ENCODE peak calls at places on chromosomes 16 and 17, in six cellular contexts. E is Caco-2, J is MM.1S, O is fibroblast of mammary gland, X is transverse colon, F is mammary epithelial cell. I is an unnamed sample.

GRCh38 chr17:4858068-4858879 is 25.1 kb downstream of the MINK1 start:
- DNase-seq in E (no peak), J (no peak), O (no peak), X (no peak), F (no peak), I (peak)

GRCh38 chr17:15398291-15398690 is 56.9 kb upstream of the TEKT3 start:
- DNase-seq in E (no peak), J (no peak), O (peak), X (no peak), F (peak), I (no peak)

GRCh38 chr16:54426550-54426843 is 139.9 kb upstream of the IRX3 start:
- DNase-seq in E (no peak), J (no peak), O (no peak), X (no peak), F (no peak), I (no peak)

GRCh38 chr16:51951668-51952298 is 595.2 kb downstream of the TOX3 start:
- DNase-seq in E (no peak), J (no peak), O (no peak), X (no peak), F (no peak), I (no peak)

GRCh38 chr17:38874505-38875419 is 4.9 kb downstream of the LASP1 start:
- DNase-seq in E (no peak), J (no peak), O (no peak), X (no peak), F (no peak), I (no peak)

GRCh38 chr16:2328428-2328827 is 12.1 kb downstream of the ABCA3 start:
- DNase-seq in E (no peak), J (no peak), O (no peak), X (no peak), F (no peak), I (no peak)

GRCh38 chr17:75864448-75864871 is 9.3 kb upstream of the WBP2 start:
- DNase-seq in E (no peak), J (peak), O (peak), X (peak), F (no peak), I (peak)

GRCh38 chr17:77594416-77595209 is 363.9 kb upstream of the TNRC6C start:
- DNase-seq in E (no peak), J (no peak), O (no peak), X (no peak), F (no peak), I (no peak)

GRCh38 chr16:9845661-9846361 is 336.4 kb downstream of the GRIN2A start:
- DNase-seq in E (no peak), J (no peak), O (peak), X (no peak), F (peak), I (peak)

GRCh38 chr17:9098242-9098641 is 76.9 kb downstream of the NTN1 start:
- DNase-seq in E (no peak), J (no peak), O (no peak), X (no peak), F (no peak), I (no peak)

GRCh38 chr17:36657390-36657762 is 56.0 kb downstream of the MRM1 start:
- DNase-seq in E (no peak), J (no peak), O (peak), X (no peak), F (no peak), I (no peak)

GRCh38 chr16:72282338-72282737 is 110.4 kb upstream of the PMFBP1 start:
- DNase-seq in E (no peak), J (no peak), O (no peak), X (no peak), F (no peak), I (no peak)

GRCh38 chr17:13761221-13761620 is 159.5 kb upstream of the HS3ST3A1 start:
- DNase-seq in E (no peak), J (no peak), O (no peak), X (no peak), F (no peak), I (no peak)

GRCh38 chr17:47949197-47949759 is 7.9 kb downstream of the PNPO start:
- DNase-seq in E (peak), J (peak), O (peak), X (peak), F (peak), I (peak)

GRCh38 chr16:50279142-50279865 is 13.0 kb downstream of the ADCY7 start:
- DNase-seq in E (no peak), J (no peak), O (no peak), X (peak), F (no peak), I (no peak)
- TF ChIP-seq CTCF in E (no peak), J (no peak), O (no peak), X (no peak), F (no peak), I (no peak)

DNA sequence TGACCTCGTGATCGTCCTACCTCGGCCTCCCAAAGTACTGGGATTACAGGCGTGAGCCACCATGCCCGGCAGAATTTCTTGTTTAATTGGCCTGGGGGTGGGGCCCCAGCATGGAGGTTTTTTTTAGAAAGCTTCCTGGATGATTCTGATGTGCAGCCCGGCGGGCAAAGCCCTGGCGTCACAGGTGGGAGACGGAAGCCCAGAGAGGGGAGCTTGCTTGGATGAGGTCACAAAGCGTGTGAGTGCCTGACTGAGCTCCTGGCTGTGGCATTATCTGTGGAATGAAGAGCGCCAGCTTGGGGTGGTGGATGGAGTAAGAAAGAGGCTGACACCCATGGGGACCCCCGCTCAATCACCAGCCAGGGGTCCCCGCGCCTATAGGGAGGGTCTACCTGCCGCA is 4.1 kb downstream of the VASN start:
- DNase-seq in E (no peak), J (no peak), O (peak), X (no peak), F (no peak), I (peak)
- H3K4me3 ChIP-seq in E (no peak), J (no peak), O (peak), X (no peak), F (no peak), I (no peak)

GRCh38 chr17:35069311-35069710 is 5.8 kb upstream of the RFFL start:
- DNase-seq in E (no peak), J (no peak), O (peak), X (no peak), F (no peak), I (peak)

GRCh38 chr17:35062284-35062683 is 1.2 kb downstream of the RFFL start:
- DNase-seq in E (no peak), J (no peak), O (no peak), X (no peak), F (no peak), I (no peak)

GRCh38 chr17:35068249-35068648 is 4.7 kb upstream of the RFFL start:
- DNase-seq in E (no peak), J (no peak), O (no peak), X (no peak), F (no peak), I (no peak)

GRCh38 chr17:35065880-35066279 is 2.4 kb upstream of the RFFL start:
- DNase-seq in E (no peak), J (no peak), O (no peak), X (no peak), F (no peak), I (no peak)

GRCh38 chr17:35063514-35064223 is at the start of gene RFFL:
- DNase-seq in E (peak), J (peak), O (peak), X (peak), F (peak), I (peak)
- TF ChIP-seq CTCF in E (peak), J (peak), O (peak), X (no peak), F (peak), I (peak)

DNA sequence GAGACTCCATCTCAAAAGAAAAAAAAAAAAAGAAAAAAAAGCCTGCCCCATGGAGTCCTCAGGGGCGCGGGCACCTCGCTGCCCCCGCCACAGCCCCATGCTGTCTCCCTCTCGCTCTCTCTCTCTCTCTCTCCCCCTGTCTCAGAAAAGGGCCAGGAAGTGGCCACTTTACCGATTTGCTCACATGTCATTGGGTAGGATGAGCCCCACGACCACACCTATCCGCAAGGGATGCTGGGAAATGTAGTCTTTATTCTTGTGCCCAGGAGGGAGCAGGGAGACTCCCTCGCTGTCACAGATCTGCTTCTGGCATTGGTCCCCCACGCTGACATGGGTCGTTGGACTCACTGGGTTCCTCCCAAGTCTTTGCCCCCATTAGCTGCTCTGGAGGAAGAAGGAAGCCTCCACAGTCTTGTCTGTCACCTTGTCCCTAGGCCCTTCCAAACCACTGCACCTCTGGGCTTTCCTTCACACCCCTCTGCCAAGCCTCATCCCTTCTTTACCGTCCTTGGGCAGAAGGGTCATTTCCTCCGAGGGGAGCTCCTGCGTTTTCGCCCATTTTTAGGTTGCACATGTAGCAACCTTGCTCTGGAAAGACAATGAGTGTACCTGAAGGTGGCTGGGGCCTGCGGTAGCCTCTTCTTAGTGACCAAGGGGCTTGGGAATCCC is 6.9 kb upstream of the GJD3 start:
- DNase-seq in E (no peak), J (no peak), O (no peak), X (no peak), F (no peak), I (no peak)
- H3K4me3 ChIP-seq in E (no peak), J (no peak), O (no peak), X (no peak), F (no peak), I (no peak)

GRCh38 chr17:81697261-81698044 is 5.7 kb upstream of the MRPL12 start:
- DNase-seq in E (no peak), J (no peak), O (no peak), X (no peak), F (no peak), I (no peak)

GRCh38 chr17:81702934-81703746 is at the start of gene MRPL12:
- DNase-seq in E (peak), J (peak), O (peak), X (peak), F (peak), I (peak)

GRCh38 chr17:81700353-81701287 is 2.5 kb upstream of the MRPL12 start:
- DNase-seq in E (no peak), J (no peak), O (no peak), X (no peak), F (no peak), I (no peak)

GRCh38 chr17:81703747-81704654 is 834 bp downstream of the MRPL12 start:
- DNase-seq in E (no peak), J (no peak), O (no peak), X (no peak), F (no peak), I (no peak)

GRCh38 chr17:81701288-81702071 is 1.7 kb upstream of the MRPL12 start:
- DNase-seq in E (no peak), J (peak), O (no peak), X (no peak), F (no peak), I (peak)
- TF ChIP-seq CTCF in E (no peak), J (peak), O (no peak), X (no peak), F (no peak), I (peak)

GRCh38 chr17:33015716-33016346 is 24.2 kb downstream of the SPACA3 start:
- DNase-seq in E (no peak), J (no peak), O (no peak), X (no peak), F (peak), I (peak)
- H3K4me3 ChIP-seq in E (no peak), J (no peak), O (no peak), X (no peak), F (no peak), I (no peak)

DNA sequence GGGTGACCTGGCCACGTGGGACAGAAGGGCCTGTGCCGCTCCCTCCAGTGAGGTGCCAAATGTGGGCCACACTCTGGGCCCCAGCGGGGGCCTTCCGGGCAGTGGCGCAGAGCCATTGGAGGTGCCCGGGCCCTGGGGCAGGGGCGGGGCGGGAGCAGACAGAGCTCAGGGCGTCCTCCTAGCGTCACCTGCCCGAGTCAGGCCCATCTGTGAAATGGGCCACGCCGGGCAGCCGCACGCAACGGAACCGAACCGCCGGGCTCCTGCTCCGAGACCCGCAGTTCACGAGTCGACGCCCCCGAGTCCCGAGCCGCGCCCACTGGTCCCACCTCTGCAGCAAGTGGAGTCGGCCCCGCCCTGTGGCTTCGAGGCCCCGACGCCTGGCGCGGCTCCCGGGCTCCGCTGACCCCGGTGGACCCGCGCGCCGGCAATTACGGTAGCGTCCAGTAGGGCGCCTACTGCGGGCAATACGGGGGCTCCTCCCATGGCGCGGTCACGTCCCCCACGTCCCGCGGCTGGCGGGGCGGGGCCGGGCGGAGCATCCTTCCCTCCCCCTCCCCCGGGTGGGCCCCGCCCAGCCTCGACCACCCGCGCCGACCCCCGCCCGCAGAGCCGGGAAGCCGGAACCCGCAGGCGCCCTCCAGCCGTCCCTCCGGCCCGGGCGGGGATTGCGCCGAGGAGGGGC is 1.9 kb downstream of the SLC16A3 start:
- DNase-seq in E (no peak), J (peak), O (peak), X (peak), F (peak), I (peak)
- TF ChIP-seq CTCF in E (no peak), J (peak), O (no peak), X (peak), F (peak), I (no peak)

GRCh38 chr17:43846963-43847369 is at the start of gene CD300LG:
- DNase-seq in E (no peak), J (no peak), O (no peak), X (no peak), F (no peak), I (no peak)

GRCh38 chr17:43845772-43846171 is 1.2 kb upstream of the CD300LG start:
- DNase-seq in E (no peak), J (no peak), O (no peak), X (no peak), F (no peak), I (no peak)

GRCh38 chr17:43844241-43844640 is 2.7 kb upstream of the CD300LG start:
- DNase-seq in E (peak), J (no peak), O (no peak), X (no peak), F (no peak), I (no peak)

GRCh38 chr17:43848601-43849000 is 1.6 kb downstream of the CD300LG start:
- DNase-seq in E (no peak), J (no peak), O (no peak), X (no peak), F (no peak), I (no peak)

DNA sequence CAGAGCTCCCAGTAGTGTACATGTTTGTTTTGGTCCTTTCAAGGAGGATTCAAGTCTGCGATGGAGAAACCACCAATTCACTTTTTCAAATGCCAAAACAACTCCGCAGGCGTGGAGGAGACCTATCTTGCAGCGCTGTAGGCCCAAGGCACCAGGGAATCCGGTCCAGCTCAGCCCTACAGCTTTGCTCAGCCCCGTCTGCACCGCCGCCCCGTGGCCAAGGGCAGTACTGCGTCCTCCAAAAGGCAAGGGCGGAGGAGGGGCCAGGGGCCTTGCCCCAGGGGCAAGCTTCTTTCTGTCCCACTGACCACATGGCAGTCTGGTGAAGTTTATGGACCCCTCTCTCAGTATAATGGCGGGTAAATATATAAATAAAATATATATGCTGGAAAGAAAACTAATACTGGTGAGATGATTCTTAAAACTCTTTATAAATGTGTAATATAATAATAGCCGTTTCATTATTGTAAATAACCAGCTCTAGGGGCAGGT is 709 bp upstream of the CD300LG start:
- DNase-seq in E (peak), J (peak), O (peak), X (peak), F (peak), I (peak)
- H3K4me3 ChIP-seq in E (no peak), J (no peak), O (no peak), X (no peak), F (no peak), I (no peak)

GRCh38 chr17:57107498-57108101 is 22.6 kb downstream of the AKAP1 start:
- DNase-seq in E (peak), J (no peak), O (no peak), X (peak), F (peak), I (peak)

GRCh38 chr17:57106836-57107497 is 21.9 kb downstream of the AKAP1 start:
- DNase-seq in E (no peak), J (no peak), O (no peak), X (no peak), F (no peak), I (no peak)

GRCh38 chr17:57104461-57105175 is 19.6 kb downstream of the AKAP1 start:
- DNase-seq in E (no peak), J (no peak), O (peak), X (no peak), F (peak), I (no peak)

GRCh38 chr17:57108656-57109392 is 23.8 kb downstream of the AKAP1 start:
- DNase-seq in E (no peak), J (no peak), O (no peak), X (peak), F (no peak), I (no peak)

GRCh38 chr17:57106107-57106835 is 21.2 kb downstream of the AKAP1 start:
- DNase-seq in E (peak), J (no peak), O (no peak), X (peak), F (no peak), I (peak)
- TF ChIP-seq CTCF in E (peak), J (no peak), O (peak), X (peak), F (peak), I (no peak)

I was measured in epithelial cell of esophagus.